ENCODE peak calls at places on chromosome 4, in ten cellular contexts. P is AG08396, O is NCI-H1436, Q is GM13977, F is IMR-90, M is H4, L is stromal cell of bone marrow, Y is HFFc6, K is NCI-H82, G is RWPE1. D is an unnamed sample.

GRCh38 chr4:143337600-143338287 is 1.1 kb downstream of the GAB1 start:
- DNase-seq in P (peak; percentile 37), O (no peak), Q (no peak), F (peak; percentile 58), M (peak; percentile 30), L (no peak), Y (peak; percentile 18), K (peak; percentile 42), G (no peak), D (peak; percentile 59)

GRCh38 chr4:24260922-24261581 is 323.3 kb downstream of the DHX15 start:
- DNase-seq in P (no peak), O (no peak), Q (no peak), F (no peak), M (no peak), L (peak; percentile 31), Y (no peak), K (no peak), G (no peak), D (no peak)

GRCh38 chr4:158805628-158806471 is 37.0 kb downstream of the FNIP2 start:
- DNase-seq in P (no peak), O (no peak), Q (no peak), F (no peak), M (no peak), L (no peak), Y (peak; percentile 23), K (peak; percentile 98), G (peak; percentile 62), D (no peak)

GRCh38 chr4:45324381-45325111 is 598.2 kb upstream of the GNPDA2 start:
- DNase-seq in P (no peak), O (no peak), Q (no peak), F (no peak), M (no peak), L (no peak), Y (no peak), K (no peak), G (no peak), D (no peak)

GRCh38 chr4:186738421-186738820 is 14.8 kb upstream of the FAT1 start:
- DNase-seq in P (no peak), O (no peak), Q (no peak), F (no peak), M (no peak), L (no peak), Y (no peak), K (no peak), G (no peak), D (no peak)

GRCh38 chr4:25523405-25523804 is 132.2 kb upstream of the SLC34A2 start:
- DNase-seq in P (no peak), O (no peak), Q (no peak), F (no peak), M (no peak), L (peak; percentile 5), Y (no peak), K (no peak), G (no peak), D (no peak)

GRCh38 chr4:8438743-8439142 is 1.8 kb downstream of the ACOX3 start:
- DNase-seq in P (no peak), O (no peak), Q (no peak), F (no peak), M (no peak), L (no peak), Y (no peak), K (no peak), G (no peak), D (no peak)

GRCh38 chr4:73673286-73673685 is 53.0 kb upstream of the RASSF6 start:
- DNase-seq in P (no peak), O (no peak), Q (no peak), F (no peak), M (no peak), L (no peak), Y (no peak), K (no peak), G (no peak), D (no peak)

GRCh38 chr4:77187231-77187630 is 30.2 kb downstream of the CCNG2 start:
- DNase-seq in P (no peak), O (peak; percentile 0), Q (no peak), F (no peak), M (no peak), L (no peak), Y (no peak), K (peak; percentile 69), G (no peak), D (no peak)

GRCh38 chr4:121316091-121316490 is 64.7 kb downstream of the QRFPR start:
- DNase-seq in P (no peak), O (no peak), Q (no peak), F (no peak), M (no peak), L (no peak), Y (no peak), K (no peak), G (no peak), D (no peak)

GRCh38 chr4:5967783-5968182 is 50.4 kb downstream of the C4orf50 start:
- DNase-seq in P (no peak), O (no peak), Q (no peak), F (no peak), M (no peak), L (no peak), Y (no peak), K (no peak), G (no peak), D (no peak)

GRCh38 chr4:150358691-150359090 is 223.3 kb upstream of the MAB21L2 start:
- DNase-seq in P (no peak), O (no peak), Q (no peak), F (no peak), M (no peak), L (no peak), Y (no peak), K (peak; percentile 59), G (no peak), D (no peak)

GRCh38 chr4:98586634-98587354 is 71.6 kb downstream of the TSPAN5 start:
- DNase-seq in P (no peak), O (no peak), Q (no peak), F (no peak), M (no peak), L (no peak), Y (no peak), K (peak; percentile 83), G (no peak), D (no peak)

GRCh38 chr4:123023647-123024046 is 101.2 kb upstream of the NUDT6 start:
- DNase-seq in P (no peak), O (no peak), Q (no peak), F (no peak), M (no peak), L (no peak), Y (no peak), K (no peak), G (no peak), D (no peak)

GRCh38 chr4:8507624-8508023 is 67.0 kb downstream of the TRMT44 start:
- DNase-seq in P (no peak), O (no peak), Q (no peak), F (no peak), M (no peak), L (no peak), Y (no peak), K (no peak), G (no peak), D (no peak)

GRCh38 chr4:127997534-127998388 is 32.6 kb downstream of the ABHD18 start:
- DNase-seq in P (peak; percentile 13), O (no peak), Q (peak; percentile 59), F (peak; percentile 63), M (peak; percentile 22), L (peak; percentile 3), Y (peak; percentile 32), K (peak; percentile 79), G (peak; percentile 37), D (peak; percentile 63)

GRCh38 chr4:117893207-117893606 is 141.1 kb upstream of the NDST3 start:
- DNase-seq in P (no peak), O (no peak), Q (no peak), F (no peak), M (no peak), L (no peak), Y (no peak), K (no peak), G (no peak), D (peak; percentile 81)

GRCh38 chr4:180380733-180381132 is 1862.5 kb upstream of the TENM3 start:
- DNase-seq in P (no peak), O (no peak), Q (no peak), F (peak; percentile 85), M (peak; percentile 68), L (no peak), Y (no peak), K (no peak), G (peak; percentile 71), D (peak; percentile 42)

GRCh38 chr4:123359449-123360306 is 36.9 kb upstream of the SPRY1 start:
- DNase-seq in P (no peak), O (no peak), Q (no peak), F (no peak), M (no peak), L (no peak), Y (no peak), K (no peak), G (no peak), D (no peak)

GRCh38 chr4:61408163-61408562 is 208.0 kb downstream of the ADGRL3 start:
- DNase-seq in P (no peak), O (no peak), Q (no peak), F (no peak), M (no peak), L (no peak), Y (no peak), K (no peak), G (no peak), D (no peak)

GRCh38 chr4:8817813-8818062 is 53.9 kb downstream of the HMX1 start:
- DNase-seq in P (no peak), O (no peak), Q (no peak), F (no peak), M (no peak), L (no peak), Y (no peak), K (no peak), G (no peak), D (no peak)

GRCh38 chr4:125741825-125742452 is 427.2 kb downstream of the FAT4 start:
- DNase-seq in P (peak; percentile 51), O (no peak), Q (peak; percentile 28), F (peak; percentile 43), M (peak; percentile 45), L (peak; percentile 18), Y (peak; percentile 45), K (peak; percentile 49), G (peak; percentile 24), D (peak; percentile 52)

GRCh38 chr4:174794706-174795105 is 34.3 kb downstream of the GLRA3 start:
- DNase-seq in P (no peak), O (no peak), Q (no peak), F (no peak), M (no peak), L (peak; percentile 8), Y (no peak), K (no peak), G (peak; percentile 35), D (no peak)

GRCh38 chr4:163195247-163195765 is 28.6 kb upstream of the NAF1 start:
- DNase-seq in P (no peak), O (no peak), Q (no peak), F (no peak), M (no peak), L (no peak), Y (no peak), K (no peak), G (no peak), D (no peak)

GRCh38 chr4:147901388-147901787 is 169.5 kb downstream of the ARHGAP10 start:
- DNase-seq in P (no peak), O (no peak), Q (no peak), F (peak; percentile 38), M (no peak), L (no peak), Y (no peak), K (no peak), G (no peak), D (no peak)

GRCh38 chr4:140326395-140326993 is 47.0 kb upstream of the SCOC start:
- DNase-seq in P (peak; percentile 55), O (no peak), Q (no peak), F (peak; percentile 65), M (peak; percentile 29), L (peak; percentile 25), Y (peak; percentile 33), K (peak; percentile 35), G (peak; percentile 64), D (peak; percentile 46)

GRCh38 chr4:100299441-100299840 is 109.2 kb upstream of the DDIT4L start:
- DNase-seq in P (peak; percentile 11), O (no peak), Q (no peak), F (no peak), M (peak; percentile 8), L (no peak), Y (peak; percentile 13), K (no peak), G (no peak), D (no peak)

GRCh38 chr4:160580581-160580980 is 1477.7 kb downstream of the RAPGEF2 start:
- DNase-seq in P (no peak), O (no peak), Q (no peak), F (no peak), M (peak; percentile 6), L (no peak), Y (no peak), K (peak; percentile 58), G (no peak), D (no peak)